ENCODE peak calls at places on chromosomes 13 and 19, in five cellular contexts. H is tibial artery, E is sigmoid colon, K is IMR-90, T is small intestine. M is an unnamed sample.

GRCh38 chr19:12195501-12195860 is 32.6 kb downstream of the ZNF136 start:
- DNase-seq in H (no peak), E (no peak), K (no peak), T (no peak), M (no peak)

GRCh38 chr13:39148513-39148961 is 110.3 kb downstream of the NHLRC3 start:
- DNase-seq in H (peak; percentile 33), E (no peak), K (no peak), T (peak; percentile 61), M (no peak)

GRCh38 chr19:19817357-19817756 is 4.2 kb downstream of the ZNF506 start:
- DNase-seq in H (no peak), E (no peak), K (no peak), T (no peak), M (no peak)

GRCh38 chr13:113408562-113408961 is 44.6 kb upstream of the GRTP1 start:
- DNase-seq in H (no peak), E (peak; percentile 17), K (no peak), T (no peak), M (no peak)

GRCh38 chr19:38932425-38933179 is 1.9 kb downstream of the MRPS12 start:
- DNase-seq in H (no peak), E (no peak), K (peak; percentile 44), T (peak; percentile 29), M (no peak)

GRCh38 chr19:5823579-5824281 is 15.8 kb downstream of the FUT6 start:
- DNase-seq in H (no peak), E (no peak), K (no peak), T (peak; percentile 44), M (no peak)

GRCh38 chr13:30798776-30799625 is 63.7 kb downstream of the ALOX5AP start:
- DNase-seq in H (no peak), E (peak; percentile 62), K (peak; percentile 59), T (no peak), M (no peak)

GRCh38 chr19:28039677-28040381 is 1173.1 kb downstream of the UQCRFS1 start:
- DNase-seq in H (no peak), E (no peak), K (no peak), T (no peak), M (no peak)

GRCh38 chr13:50731400-50731799 is 112.1 kb downstream of the DLEU7 start:
- DNase-seq in H (no peak), E (no peak), K (peak; percentile 54), T (no peak), M (no peak)

GRCh38 chr19:14147797-14148605 is 11.6 kb upstream of the ASF1B start:
- DNase-seq in H (peak; percentile 74), E (peak; percentile 91), K (peak; percentile 57), T (peak; percentile 65), M (peak; percentile 75)

GRCh38 chr13:44879452-44880058 is 109.7 kb downstream of the NUFIP1 start:
- DNase-seq in H (no peak), E (no peak), K (peak; percentile 64), T (peak; percentile 63), M (no peak)

DNA sequence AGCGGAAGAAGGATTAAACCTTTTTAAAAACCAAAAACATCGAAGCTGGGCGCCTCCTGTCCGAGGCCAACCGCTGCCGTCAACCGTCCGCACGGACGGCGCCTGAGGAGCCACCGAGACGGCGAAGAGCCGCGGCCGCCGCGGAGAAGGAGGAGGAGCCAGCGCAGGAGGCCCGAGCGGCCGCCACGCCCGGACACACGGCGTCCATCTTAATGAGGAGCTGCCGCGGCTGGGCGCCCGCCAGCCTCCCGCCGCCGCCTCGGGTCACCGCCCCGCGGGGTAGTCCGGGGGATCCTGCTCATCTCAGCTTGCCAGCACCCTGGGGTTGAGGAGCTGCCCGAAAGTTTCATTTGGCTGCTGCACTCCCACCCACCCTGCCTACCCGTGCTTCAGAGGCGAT is 10.6 kb downstream of the ZSCAN1 start:
- DNase-seq in H (no peak), E (no peak), K (no peak), T (no peak), M (no peak)
- H3K9me3 ChIP-seq in H (peaks cover 91% of the 10 kb centered on the region), E (peaks cover 23% of the 10 kb centered on the region), K (peaks cover 72% of the 10 kb centered on the region), T (peaks cover 5% of the 10 kb centered on the region), M (peaks cover 76% of the 10 kb centered on the region)

GRCh38 chr13:64311948-64312347 is 2896.3 kb upstream of the PCDH20 start:
- DNase-seq in H (no peak), E (no peak), K (no peak), T (no peak), M (no peak)

GRCh38 chr13:64311112-64311511 is 2895.5 kb upstream of the PCDH20 start:
- DNase-seq in H (no peak), E (no peak), K (no peak), T (no peak), M (no peak)

DNA sequence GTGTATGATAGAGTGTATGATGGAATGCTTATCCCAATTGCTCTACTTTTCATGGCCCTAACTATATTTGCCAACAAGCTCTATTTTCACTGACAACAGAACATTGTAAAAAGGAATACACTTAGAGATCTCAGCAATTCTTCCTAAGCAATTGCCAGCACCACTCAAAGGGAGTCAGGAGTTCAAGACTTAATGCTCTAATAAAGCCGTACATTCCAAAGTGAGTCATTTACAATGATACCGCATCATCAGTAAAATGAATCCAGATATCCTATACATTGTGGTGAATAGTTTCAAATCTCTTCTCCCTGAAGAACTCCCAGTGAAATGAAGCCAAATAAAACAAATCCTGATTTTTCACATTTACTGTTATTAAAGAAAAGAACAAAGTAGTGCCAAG is 2898.6 kb upstream of the PCDH20 start:
- DNase-seq in H (no peak), E (no peak), K (peak; percentile 61), T (no peak), M (no peak)
- H3K9me3 ChIP-seq in H (no peaks in the 10 kb centered on the region), E (no peaks in the 10 kb centered on the region), K (no peaks in the 10 kb centered on the region), T (no peaks in the 10 kb centered on the region), M (no peaks in the 10 kb centered on the region)

GRCh38 chr19:22519152-22519551 is 97.0 kb upstream of the ZNF98 start:
- DNase-seq in H (no peak), E (no peak), K (no peak), T (no peak), M (no peak)

GRCh38 chr19:22517496-22518411 is 95.6 kb upstream of the ZNF98 start:
- DNase-seq in H (no peak), E (no peak), K (no peak), T (no peak), M (no peak)

DNA sequence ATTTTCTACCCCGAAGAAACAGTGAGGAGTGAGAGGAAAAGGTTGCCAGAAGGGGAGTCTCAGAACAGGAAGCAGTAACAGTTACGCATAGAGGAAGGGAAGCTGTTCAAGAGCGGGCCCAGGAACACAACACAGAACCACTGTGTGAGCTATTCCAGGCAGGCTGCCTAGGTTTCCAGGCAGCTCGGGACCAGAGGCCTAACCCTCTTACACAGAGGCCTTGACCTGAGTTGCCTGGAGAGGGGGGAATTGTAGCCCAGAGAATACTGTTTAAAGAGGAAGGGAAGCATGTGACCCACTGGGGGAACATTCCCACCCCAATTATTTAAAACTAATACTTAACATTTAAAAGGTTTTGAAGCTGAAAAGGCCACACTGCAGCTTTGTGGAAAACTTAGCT is 93.3 kb upstream of the ZNF98 start:
- DNase-seq in H (no peak), E (no peak), K (no peak), T (no peak), M (no peak)
- H3K9me3 ChIP-seq in H (peaks cover 12% of the 10 kb centered on the region), E (no peaks in the 10 kb centered on the region), K (peaks cover 73% of the 10 kb centered on the region), T (peaks cover 9% of the 10 kb centered on the region), M (peaks cover 21% of the 10 kb centered on the region)

GRCh38 chr19:57004418-57004817 is 115.4 kb upstream of the USP29 start:
- DNase-seq in H (no peak), E (peak; percentile 8), K (no peak), T (no peak), M (no peak)
- H3K9me3 ChIP-seq in H (peaks cover 19% of the 10 kb centered on the region), E (no peaks in the 10 kb centered on the region), K (peaks cover 43% of the 10 kb centered on the region), T (peaks cover 4% of the 10 kb centered on the region), M (peaks cover 4% of the 10 kb centered on the region)